ENCODE peak calls at places on chromosomes 13 and 19, in seven cellular contexts. H, T, B, K, O, C and G are unnamed samples.
A peak's percentile ranks its signal among the peaks of the same experiment; 100 is the strongest.

GRCh38 chr19:825897-826640 is 1.6 kb upstream of the AZU1 start:
- DNase-seq in K (no peak), B (no peak), O (no peak), C (no peak), H (no peak), T (no peak), G (no peak)

GRCh38 chr19:35013047-35013819 is 13.1 kb downstream of the GRAMD1A start:
- DNase-seq in O (peak; percentile 89), B (peak; percentile 79), K (peak; percentile 78), H (peak; percentile 80), C (peak; percentile 84), T (peak; percentile 80), G (peak; percentile 85)

GRCh38 chr19:19294914-19295313 is 21.8 kb upstream of the TM6SF2 start:
- DNase-seq in H (no peak), C (no peak), B (no peak), O (no peak), K (no peak), T (no peak), G (no peak)

GRCh38 chr19:5578094-5578846 is 10.5 kb upstream of the TINCR start:
- DNase-seq in C (peak; percentile 78), B (peak; percentile 82), O (peak; percentile 82), H (peak; percentile 64), T (peak; percentile 46), K (peak; percentile 63), G (peak; percentile 68)

GRCh38 chr13:99654076-99654475 is 152.8 kb downstream of the TM9SF2 start:
- DNase-seq in C (no peak), B (no peak), H (no peak), O (no peak), K (no peak), T (no peak), G (no peak)

GRCh38 chr19:28468701-28469459 is 744.1 kb downstream of the UQCRFS1 start:
- DNase-seq in T (no peak), K (peak; percentile 38), H (no peak), C (peak; percentile 44), O (peak; percentile 73), B (no peak), G (no peak)

GRCh38 chr19:17873661-17874422 is 2.1 kb downstream of the SLC5A5 start:
- DNase-seq in O (peak; percentile 91), B (peak; percentile 60), T (peak; percentile 34), K (peak; percentile 34), C (peak; percentile 72), H (peak; percentile 69), G (peak; percentile 57)

GRCh38 chr13:85009447-85009846 is 789.8 kb downstream of the SLITRK6 start:
- DNase-seq in C (no peak), H (no peak), B (no peak), T (no peak), K (no peak), O (no peak), G (no peak)

GRCh38 chr13:29523199-29523931 is 72.1 kb downstream of the SLC7A1 start:
- DNase-seq in H (no peak), K (peak; percentile 15), C (no peak), T (no peak), B (no peak), O (no peak), G (no peak)

GRCh38 chr13:73421310-73421912 is 362.6 kb downstream of the KLF5 start:
- DNase-seq in H (no peak), T (no peak), B (no peak), K (peak; percentile 71), O (no peak), C (no peak), G (no peak)

GRCh38 chr19:15426485-15427349 is 7.9 kb upstream of the AKAP8L start:
- DNase-seq in O (no peak), T (no peak), H (no peak), C (no peak), B (peak; percentile 52), K (no peak), G (no peak)

GRCh38 chr19:11541238-11541637 is 2.6 kb downstream of the CNN1 start:
- DNase-seq in O (no peak), H (no peak), C (no peak), T (no peak), B (no peak), K (no peak), G (no peak)

GRCh38 chr13:112181336-112182051 is 114.5 kb downstream of the SOX1 start:
- DNase-seq in T (no peak), O (no peak), C (no peak), H (no peak), B (no peak), K (no peak), G (no peak)

GRCh38 chr13:76012091-76012721 is 376.1 kb downstream of the LMO7 start:
- DNase-seq in K (no peak), C (no peak), B (no peak), T (no peak), O (no peak), H (no peak), G (no peak)

GRCh38 chr13:114044486-114044885 is 70.6 kb upstream of the C13orf46 start:
- DNase-seq in K (no peak), H (no peak), B (no peak), C (no peak), T (no peak), O (no peak), G (no peak)

GRCh38 chr13:113820813-113821651 is 42.8 kb downstream of the GAS6 start:
- DNase-seq in T (no peak), K (peak; percentile 59), B (peak; percentile 84), O (no peak), H (no peak), C (no peak), G (no peak)

GRCh38 chr13:53028637-53029121 is at the start of gene OLFM4:
- DNase-seq in C (no peak), T (no peak), H (no peak), O (peak; percentile 34), K (peak; percentile 54), B (no peak), G (no peak)

GRCh38 chr19:31338069-31338767 is 11.0 kb downstream of the TSHZ3 start:
- DNase-seq in O (peak; percentile 87), T (no peak), B (peak; percentile 78), H (peak; percentile 10), C (no peak), K (peak; percentile 53), G (no peak)

GRCh38 chr19:10961073-10961762 is 388 bp downstream of the SMARCA4 start:
- DNase-seq in K (peak; percentile 31), O (peak; percentile 57), T (no peak), B (peak; percentile 53), C (no peak), H (no peak), G (no peak)

GRCh38 chr19:38726761-38727301 is 17.4 kb downstream of the CAPN12 start:
- DNase-seq in B (no peak), H (no peak), O (no peak), C (no peak), T (no peak), K (no peak), G (no peak)

DNA sequence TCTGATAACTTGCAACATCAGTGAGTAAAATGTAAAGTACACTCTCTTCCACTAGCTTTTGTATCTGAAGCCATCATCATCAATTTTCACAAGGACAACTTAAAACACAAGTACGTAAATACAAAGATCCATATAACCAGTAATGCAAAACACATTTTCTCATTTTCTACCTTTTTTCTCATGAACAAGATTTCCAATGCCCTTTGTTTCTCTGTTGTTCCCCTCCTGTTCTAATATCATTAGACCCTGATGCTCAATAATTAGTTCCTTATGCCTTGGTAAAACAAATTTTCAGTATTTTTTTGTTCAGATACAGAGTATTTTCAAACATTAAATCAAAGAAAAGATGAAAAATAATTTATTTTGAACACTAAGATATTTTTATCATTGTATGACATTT is 437.2 kb upstream of the MIR17HG start:
- DNase-seq in B (no peak), K (no peak), O (no peak), H (no peak), C (no peak), T (no peak), G (no peak)
- H3K9me3 ChIP-seq in B (no peaks in the 10 kb centered on the region), K (no peaks in the 10 kb centered on the region), O (no peaks in the 10 kb centered on the region), H (no peaks in the 10 kb centered on the region), C (no peaks in the 10 kb centered on the region), T (no peaks in the 10 kb centered on the region), G (no peaks in the 10 kb centered on the region)

DNA sequence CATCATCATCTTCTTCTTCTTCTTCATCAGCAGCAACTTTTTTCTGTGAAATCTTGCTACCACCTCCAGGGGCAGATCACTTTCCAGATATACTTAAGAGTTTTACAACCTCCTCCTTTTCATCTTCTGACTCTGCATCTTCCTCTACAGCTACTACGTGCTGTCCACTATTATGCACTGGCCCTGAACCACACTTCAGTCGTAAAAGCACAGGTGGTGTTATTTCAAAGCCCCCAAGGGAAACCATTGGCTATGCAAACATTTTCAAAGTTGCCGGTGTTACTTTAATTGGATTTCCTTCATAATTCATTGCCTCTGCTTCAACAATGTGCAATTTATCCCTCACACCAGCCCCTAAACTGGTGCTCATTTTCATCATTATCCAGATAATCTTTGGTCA is 75.0 kb downstream of the POLR1D start:
- DNase-seq in T (no peak), K (no peak), B (no peak), O (no peak), C (no peak), H (no peak), G (no peak)
- H3K9me3 ChIP-seq in T (no peaks in the 10 kb centered on the region), K (no peaks in the 10 kb centered on the region), B (no peaks in the 10 kb centered on the region), O (no peaks in the 10 kb centered on the region), C (peaks cover 9% of the 10 kb centered on the region), H (no peaks in the 10 kb centered on the region), G (no peaks in the 10 kb centered on the region)

DNA sequence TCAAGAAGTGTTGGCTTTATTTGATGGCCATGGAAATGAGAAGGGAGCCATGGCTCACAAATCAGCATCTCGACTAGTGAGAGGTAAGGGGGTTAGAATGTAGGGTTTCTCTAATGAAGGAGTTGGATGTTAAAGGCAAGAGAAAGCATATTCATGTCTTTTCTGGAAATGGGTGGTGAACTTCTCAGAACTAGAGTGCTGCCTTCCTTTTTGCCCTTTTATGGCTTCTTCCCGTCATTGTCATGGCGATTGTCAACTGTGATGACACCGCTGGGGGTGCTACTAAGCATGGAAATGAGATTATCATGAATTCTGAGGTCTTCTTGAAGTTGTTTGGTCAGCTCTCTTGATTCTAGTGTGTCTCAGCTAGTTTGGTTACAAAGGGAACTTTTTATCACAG is 180.4 kb downstream of the LIG4 start:
- DNase-seq in C (no peak), B (no peak), T (no peak), K (no peak), O (no peak), H (no peak), G (no peak)
- H3K9me3 ChIP-seq in C (no peaks in the 10 kb centered on the region), B (no peaks in the 10 kb centered on the region), T (no peaks in the 10 kb centered on the region), K (no peaks in the 10 kb centered on the region), O (no peaks in the 10 kb centered on the region), H (no peaks in the 10 kb centered on the region), G (no peaks in the 10 kb centered on the region)

DNA sequence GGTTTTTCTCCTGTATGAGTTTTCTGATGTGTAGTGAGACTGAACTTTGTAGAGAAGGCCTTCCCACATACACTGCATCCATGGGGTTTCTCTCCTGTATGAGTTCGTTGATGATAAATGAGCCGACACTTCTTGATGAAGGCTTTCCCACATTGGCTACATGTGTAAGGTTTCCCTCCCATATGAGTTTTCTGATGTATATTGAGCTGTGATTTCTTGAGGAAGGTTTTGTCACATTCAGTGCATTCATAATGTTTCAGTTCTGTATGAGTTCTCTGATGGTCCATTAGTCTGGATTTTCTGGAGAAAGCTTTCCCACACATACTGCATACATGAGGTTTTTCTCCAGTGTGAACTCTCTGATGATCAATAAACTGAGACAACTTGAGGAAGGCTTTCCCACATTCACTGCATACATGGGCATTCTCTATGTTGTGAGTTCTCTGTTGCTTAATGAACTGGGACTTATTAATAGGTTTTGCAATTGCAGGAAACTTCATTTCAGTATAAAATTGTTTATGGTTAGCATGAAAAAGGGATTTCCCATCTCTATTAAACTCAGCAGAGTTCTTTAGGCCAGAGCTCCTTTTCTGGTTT is 7.5 kb upstream of the ZNF350 start:
- DNase-seq in H (no peak), O (no peak), K (no peak), C (no peak), B (no peak), T (no peak), G (no peak)
- H3K9me3 ChIP-seq in H (peaks cover 98% of the 10 kb centered on the region), O (peaks cover 67% of the 10 kb centered on the region), K (peaks cover 10% of the 10 kb centered on the region), C (peaks cover 97% of the 10 kb centered on the region), B (peaks cover 7% of the 10 kb centered on the region), T (peaks cover 70% of the 10 kb centered on the region), G (peaks cover 54% of the 10 kb centered on the region)